ENCODE peak calls at places on chromosomes 12 and 14, in four cellular contexts. B, G, I and Y are unnamed samples.

GRCh38 chr14:34713681-34714319 is 593 bp downstream of the CFL2 start:
- DNase-seq in G (peak; percentile 22), I (peak; percentile 65), B (peak; percentile 52), Y (peak; percentile 51)

GRCh38 chr12:58310368-58310767 is 369.0 kb downstream of the ATP23 start:
- DNase-seq in I (peak; percentile 81), B (no peak), G (no peak), Y (no peak)

GRCh38 chr12:52608161-52608560 is 6.9 kb upstream of the KRT72 start:
- DNase-seq in I (no peak), G (no peak), B (no peak), Y (no peak)

GRCh38 chr12:51171884-51172514 is 936 bp downstream of the TFCP2 start:
- DNase-seq in B (no peak), G (no peak), I (peak; percentile 20), Y (peak; percentile 23)

GRCh38 chr12:15700595-15700994 is 88.6 kb downstream of the EPS8 start:
- DNase-seq in B (no peak), G (no peak), I (peak; percentile 82), Y (peak; percentile 19)

GRCh38 chr12:107635139-107635538 is 50.5 kb upstream of the PWP1 start:
- DNase-seq in G (no peak), I (no peak), B (no peak), Y (no peak)

GRCh38 chr12:89756638-89757321 is 48.1 kb upstream of the ATP2B1 start:
- DNase-seq in I (peak; percentile 94), B (no peak), G (no peak), Y (peak; percentile 79)

GRCh38 chr12:15590180-15590826 is 198.9 kb downstream of the EPS8 start:
- DNase-seq in B (peak; percentile 52), G (no peak), I (peak; percentile 67), Y (peak; percentile 71)

GRCh38 chr14:69980457-69981414 is 101.5 kb downstream of the SMOC1 start:
- DNase-seq in G (no peak), I (no peak), B (no peak), Y (no peak)

GRCh38 chr14:43729149-43729548 is 777.9 kb downstream of the FSCB start:
- DNase-seq in I (no peak), B (no peak), G (no peak), Y (no peak)

GRCh38 chr14:76773188-76773885 is 12.1 kb downstream of the VASH1 start:
- DNase-seq in G (peak; percentile 66), B (peak; percentile 77), I (peak; percentile 87), Y (no peak)

GRCh38 chr14:45426685-45427282 is 173.8 kb upstream of the MIS18BP1 start:
- DNase-seq in I (peak; percentile 40), B (no peak), G (no peak), Y (peak; percentile 43)

GRCh38 chr12:110279561-110279960 is 1.5 kb upstream of the ATP2A2 start:
- DNase-seq in G (no peak), I (no peak), B (no peak), Y (no peak)

GRCh38 chr12:21992823-21993222 is 51.6 kb upstream of the ABCC9 start:
- DNase-seq in B (no peak), I (no peak), G (no peak), Y (peak; percentile 17)

GRCh38 chr12:23174917-23175316 is 549.9 kb downstream of the ETNK1 start:
- DNase-seq in G (no peak), I (no peak), B (no peak), Y (no peak)

GRCh38 chr12:124888203-124888602 is 24.5 kb upstream of the SCARB1 start:
- DNase-seq in G (no peak), B (peak; percentile 82), I (no peak), Y (no peak)

GRCh38 chr14:67577909-67578749 is 21.9 kb downstream of the PIGH start:
- DNase-seq in G (no peak), B (no peak), I (no peak), Y (no peak)

GRCh38 chr14:37992489-37992888 is 215.2 kb upstream of the SSTR1 start:
- DNase-seq in I (no peak), B (no peak), G (no peak), Y (no peak)

GRCh38 chr12:116210131-116210530 is 67.4 kb downstream of the MED13L start:
- DNase-seq in G (no peak), I (no peak), B (no peak), Y (no peak)

GRCh38 chr14:106417224-106418049 is 891.1 kb downstream of the TMEM121 start:
- DNase-seq in G (peak; percentile 25), B (peak; percentile 40), I (no peak), Y (peak; percentile 86)

GRCh38 chr14:69013943-69014782 is 35.1 kb upstream of the ACTN1 start:
- DNase-seq in G (peak; percentile 62), B (no peak), I (peak; percentile 25), Y (no peak)

GRCh38 chr12:65460076-65460475 is 181.6 kb downstream of the MSRB3 start:
- DNase-seq in B (no peak), I (no peak), G (no peak), Y (no peak)

GRCh38 chr12:57765003-57765697 is 1.7 kb downstream of the CYP27B1 start:
- DNase-seq in B (no peak), I (no peak), G (peak; percentile 34), Y (peak; percentile 67)

GRCh38 chr14:25406818-25407217 is 356.9 kb upstream of the STXBP6 start:
- DNase-seq in I (peak; percentile 1), B (no peak), G (no peak), Y (no peak)

GRCh38 chr12:45775964-45776363 is 46.5 kb downstream of the ARID2 start:
- DNase-seq in G (no peak), B (no peak), I (no peak), Y (no peak)

GRCh38 chr14:49512571-49512970 is 73.6 kb downstream of the RPS29 start:
- DNase-seq in B (no peak), G (no peak), I (no peak), Y (no peak)

GRCh38 chr12:91139264-91139663 is 28.0 kb upstream of the LUM start:
- DNase-seq in B (no peak), G (no peak), I (no peak), Y (no peak)

GRCh38 chr14:49050836-49051235 is 535.3 kb downstream of the RPS29 start:
- DNase-seq in G (no peak), B (no peak), I (no peak), Y (no peak)

GRCh38 chr12:115910057-115910456 is 367.4 kb downstream of the MED13L start:
- DNase-seq in G (no peak), I (no peak), B (no peak), Y (no peak)

GRCh38 chr12:10940389-10940788 is 1.3 kb upstream of the TAS2R14 start:
- DNase-seq in B (no peak), G (no peak), I (peak; percentile 92), Y (no peak)

GRCh38 chr12:15662303-15662980 is 126.7 kb downstream of the EPS8 start:
- DNase-seq in I (peak; percentile 43), G (no peak), B (no peak), Y (no peak)

GRCh38 chr12:68998036-68998435 is 65.1 kb upstream of the CPM start:
- DNase-seq in G (no peak), I (no peak), B (no peak), Y (no peak)

DNA sequence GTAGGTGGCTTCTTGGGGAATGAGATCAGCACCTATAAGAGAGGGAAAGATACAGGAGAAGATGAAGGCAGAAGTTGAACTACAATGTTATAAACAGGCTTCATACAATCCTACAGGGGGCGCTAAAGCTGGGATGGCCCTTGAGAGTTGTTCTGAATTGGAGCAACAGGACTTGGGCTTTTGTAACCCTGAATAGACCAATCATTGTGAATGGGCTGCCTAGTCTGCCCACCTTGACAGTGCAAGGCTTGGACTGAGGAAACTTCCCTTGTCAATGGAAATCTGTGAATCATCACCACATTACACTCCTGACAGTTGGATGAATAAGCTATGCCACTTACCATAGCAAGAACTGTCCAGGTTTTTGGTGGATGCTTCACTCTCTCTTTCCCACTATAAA is 306.1 kb downstream of the KCNC2 start:
- DNase-seq in I (no peak), G (no peak), B (no peak), Y (no peak)
- TF ChIP-seq CTCF in I (peak; percentile 57), G (no peak), B (no peak), Y (no peak)

GRCh38 chr12:54286042-54286931 is 5.8 kb downstream of the HNRNPA1 start:
- DNase-seq in G (no peak), B (no peak), I (no peak), Y (no peak)

GRCh38 chr12:54280401-54281260 is at the start of gene HNRNPA1:
- DNase-seq in G (peak; percentile 92), B (peak; percentile 93), I (peak; percentile 100), Y (peak; percentile 90)

GRCh38 chr12:54287316-54288157 is 7.0 kb downstream of the HNRNPA1 start:
- DNase-seq in B (no peak), I (no peak), G (no peak), Y (no peak)

GRCh38 chr12:54282949-54283593 is 2.5 kb downstream of the HNRNPA1 start:
- DNase-seq in B (no peak), I (no peak), G (peak; percentile 31), Y (no peak)

DNA sequence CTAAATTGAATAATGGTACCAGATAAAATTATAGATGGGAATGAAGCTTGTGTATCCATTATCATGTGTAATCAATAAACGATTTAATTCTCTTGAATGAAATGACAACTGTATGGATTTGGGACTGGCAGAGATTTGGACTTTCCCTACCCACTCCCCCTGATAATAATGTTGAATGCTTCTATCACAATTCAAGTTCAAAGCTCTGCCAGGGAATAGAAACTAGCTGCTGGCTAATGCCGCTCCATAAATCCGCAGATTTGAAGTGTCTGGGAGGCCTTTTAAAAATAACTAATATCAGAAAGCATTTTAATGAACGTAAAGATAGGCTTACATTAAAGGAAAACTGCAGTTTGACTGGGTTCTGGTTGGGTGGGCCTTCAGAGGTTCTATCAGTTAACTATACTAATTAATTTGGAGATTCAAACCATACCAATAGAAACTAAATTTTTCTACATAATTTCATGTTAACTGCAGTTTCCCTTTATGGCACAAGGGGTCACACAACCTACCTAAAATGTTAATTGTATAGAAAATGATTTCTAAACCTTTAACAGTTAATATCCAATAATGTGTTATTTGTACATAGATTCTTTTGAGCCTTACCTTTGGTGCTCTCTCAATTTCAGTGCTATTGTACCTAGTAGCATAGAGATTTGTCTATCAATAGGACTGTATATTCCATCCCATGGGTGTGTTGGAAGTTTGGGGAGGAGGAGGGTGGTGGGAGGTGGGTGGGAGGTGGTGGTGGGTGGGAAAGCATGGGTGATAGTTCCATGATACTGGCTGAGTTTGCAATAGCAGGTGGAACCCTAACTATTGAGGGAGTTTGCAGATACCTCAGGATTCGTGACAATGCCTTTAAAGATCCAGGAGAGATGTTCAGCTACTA is 4.9 kb downstream of the HNRNPA1 start:
- DNase-seq in G (no peak), B (no peak), I (no peak), Y (no peak)
- TF ChIP-seq CTCF in G (no peak), B (no peak), I (peak; percentile 29), Y (no peak)

GRCh38 chr14:31300296-31300695 is 92.7 kb upstream of the HECTD1 start:
- DNase-seq in B (no peak), I (no peak), G (no peak), Y (no peak)
- TF ChIP-seq CTCF in B (no peak), I (peak; percentile 47), G (no peak), Y (no peak)

DNA sequence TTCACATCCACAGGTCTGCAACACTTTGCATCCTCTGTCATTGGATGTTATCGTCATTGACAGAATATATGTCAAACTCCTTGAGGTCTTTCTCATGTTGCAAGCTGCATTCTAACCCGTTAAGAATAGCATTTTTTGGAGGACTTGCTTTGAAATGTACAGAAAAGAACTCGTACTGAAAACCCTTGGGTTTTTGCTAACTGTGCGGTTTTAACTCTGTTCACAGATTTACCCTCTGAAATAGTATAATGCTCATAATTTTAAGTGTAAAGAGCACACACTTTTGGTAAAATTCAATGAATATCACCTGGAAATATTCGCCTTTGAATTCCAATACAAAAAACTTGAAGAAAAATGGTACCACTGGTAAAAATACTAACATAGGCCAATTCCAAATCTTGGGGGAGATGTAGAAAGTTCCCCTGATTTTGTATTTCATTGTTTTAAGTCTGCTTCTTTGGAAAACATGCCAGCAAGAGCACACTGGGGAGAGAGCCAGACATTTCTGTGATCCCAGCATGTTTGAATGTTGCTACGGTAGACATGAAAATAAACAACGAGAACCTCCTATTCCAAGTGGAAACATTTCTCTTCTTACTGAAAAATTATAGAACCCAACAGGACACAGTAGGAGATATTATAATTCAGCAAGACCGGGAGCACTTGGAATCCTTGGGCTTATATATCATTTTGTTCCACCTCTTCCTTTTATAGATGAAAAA is 446.0 kb downstream of the AEBP2 start:
- DNase-seq in B (peak; percentile 42), G (no peak), I (no peak), Y (no peak)
- TF ChIP-seq CTCF in B (no peak), G (no peak), I (no peak), Y (no peak)